ENCODE peak calls at places on chromosomes 7 and 10, in five cellular contexts. K is psoas muscle, A is pancreas, R is fibroblast of lung, L is upper lobe of right lung. P is an unnamed sample. For H3K36me3, the result is how much of the 10 kb centered on the place peaks cover.

GRCh38 chr7:76037310-76037709 is 10.5 kb downstream of the STYXL1 start:
- DNase-seq in K (peak), A (peak), L (no peak), R (peak), P (no peak)

GRCh38 chr7:2833087-2833910 is 10.8 kb downstream of the GNA12 start:
- DNase-seq in R (no peak), A (no peak), L (no peak), K (no peak), P (no peak)

GRCh38 chr10:31549936-31550335 is 230.9 kb downstream of the ZEB1 start:
- DNase-seq in L (no peak), A (no peak), K (no peak), R (no peak), P (no peak)

GRCh38 chr7:40680657-40681056 is 545.9 kb downstream of the SUGCT start:
- DNase-seq in A (no peak), K (no peak), L (no peak), R (no peak), P (no peak)

GRCh38 chr10:4941540-4942330 is 21.5 kb upstream of the AKR1C1 start:
- DNase-seq in A (no peak), K (no peak), L (no peak), R (peak), P (no peak)

GRCh38 chr10:50554995-50555568 is 68.7 kb downstream of the SGMS1 start:
- DNase-seq in L (no peak), K (no peak), A (no peak), R (peak), P (no peak)

GRCh38 chr10:26423722-26424121 is 14.4 kb upstream of the APBB1IP start:
- DNase-seq in K (no peak), R (no peak), A (no peak), L (no peak), P (no peak)

GRCh38 chr7:142629588-142630260 is 119.5 kb upstream of the PRSS1 start:
- DNase-seq in R (peak), L (no peak), A (no peak), K (no peak), P (no peak)

GRCh38 chr10:59580257-59580863 is 129.3 kb downstream of the SLC16A9 start:
- DNase-seq in L (no peak), A (no peak), R (peak), K (no peak), P (no peak)

GRCh38 chr7:24617957-24618616 is 44.8 kb downstream of the PALS2 start:
- DNase-seq in K (no peak), R (no peak), A (peak), L (no peak), P (no peak)

GRCh38 chr10:121823993-121824463 is 103.8 kb downstream of the ATE1 start:
- DNase-seq in K (no peak), A (no peak), R (peak), L (no peak), P (no peak)

GRCh38 chr10:49594594-49594993 is 15.5 kb upstream of the SLC18A3 start:
- DNase-seq in L (no peak), R (peak), K (no peak), A (no peak), P (peak)

GRCh38 chr7:2336626-2337025 is 18.0 kb upstream of the EIF3B start:
- DNase-seq in K (no peak), A (no peak), L (no peak), R (no peak), P (no peak)

GRCh38 chr10:120453319-120453718 is 3.7 kb upstream of the PLPP4 start:
- DNase-seq in L (no peak), R (no peak), A (no peak), K (no peak), P (no peak)

GRCh38 chr7:87047-87446 is 105.3 kb upstream of the FAM20C start:
- DNase-seq in A (peak), L (no peak), R (peak), K (no peak), P (no peak)

GRCh38 chr7:84044834-84045233 is 149.8 kb downstream of the SEMA3A start:
- DNase-seq in A (no peak), R (no peak), K (no peak), L (no peak), P (no peak)

GRCh38 chr7:106423836-106424475 is 139.2 kb upstream of the NAMPT start:
- DNase-seq in A (no peak), R (no peak), K (no peak), L (no peak), P (no peak)
- TF ChIP-seq CTCF in A (no peak), R (no peak), K (no peak), L (no peak), P (no peak)

GRCh38 chr7:36208406-36208805 is 55.4 kb downstream of the EEPD1 start:
- DNase-seq in K (no peak), R (peak), A (no peak), L (no peak), P (no peak)
- H3K27ac ChIP-seq in K (peak), R (no peak), A (no peak), L (no peak), P (no peak)

DNA sequence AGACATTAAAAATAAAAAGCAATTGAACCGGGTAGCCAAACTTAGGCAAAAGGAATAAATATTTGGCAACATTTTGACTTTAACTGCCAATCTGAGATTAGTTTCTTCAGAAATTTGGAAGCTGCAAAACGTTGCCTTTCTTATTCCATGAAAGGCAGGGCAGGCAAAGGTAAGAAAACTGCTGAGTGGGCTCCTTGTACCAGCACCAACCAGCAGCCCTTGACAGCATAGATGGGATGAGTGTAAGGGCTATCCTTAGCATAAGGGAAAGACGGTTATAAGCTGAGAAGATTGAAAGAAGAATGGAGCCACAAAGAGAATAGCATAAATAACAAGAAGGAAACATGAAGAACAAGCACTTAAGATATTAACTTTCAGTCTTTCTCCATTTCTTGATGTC is 28.6 kb downstream of the AP3M1 start:
- DNase-seq in A (no peak), R (no peak), L (no peak), K (no peak), P (no peak)
- H3K36me3 ChIP-seq in A (under half), R (under half), L (half or more), K (half or more), P (half or more)

GRCh38 chr10:95458014-95458413 is 103.2 kb downstream of the SORBS1 start:
- DNase-seq in A (no peak), R (no peak), K (no peak), L (no peak), P (no peak)

GRCh38 chr10:95454356-95454755 is 106.8 kb downstream of the SORBS1 start:
- DNase-seq in L (no peak), K (no peak), R (no peak), A (no peak), P (no peak)

GRCh38 chr10:95457319-95457886 is 103.8 kb downstream of the SORBS1 start:
- DNase-seq in R (peak), K (no peak), L (no peak), A (no peak), P (no peak)

GRCh38 chr10:95454940-95455339 is 106.2 kb downstream of the SORBS1 start:
- DNase-seq in L (no peak), R (no peak), K (no peak), A (no peak), P (no peak)

DNA sequence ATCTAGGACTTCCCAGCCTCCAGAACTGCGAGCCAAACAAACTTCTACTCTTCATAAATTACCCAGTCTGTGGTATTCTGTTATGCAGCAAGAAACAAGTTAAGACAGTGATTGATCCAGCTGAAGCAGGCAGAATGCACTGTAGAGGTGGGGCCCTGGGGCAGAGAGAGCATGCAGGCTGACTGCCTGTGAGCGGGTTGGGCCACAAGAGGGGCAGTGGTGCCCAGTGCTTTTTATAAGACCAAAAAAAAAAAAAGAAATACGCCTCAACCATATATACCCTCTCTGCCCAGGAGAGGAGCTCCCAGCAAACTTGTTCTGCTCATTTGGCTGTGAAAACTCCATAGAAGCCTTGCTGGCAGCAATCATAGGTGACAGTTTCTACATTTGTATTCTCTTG is 104.7 kb downstream of the SORBS1 start:
- DNase-seq in A (no peak), R (no peak), K (no peak), L (no peak), P (no peak)
- TF ChIP-seq CTCF in A (no peak), R (no peak), K (no peak), L (no peak), P (no peak)

GRCh38 chr10:101235766-101236165 is 6.5 kb upstream of the LBX1 start:
- DNase-seq in R (no peak), L (no peak), A (no peak), K (no peak), P (no peak)
- H3K27ac ChIP-seq in R (no peak), L (no peak), A (no peak), K (no peak), P (no peak)

GRCh38 chr7:107902381-107902780 is 11.4 kb downstream of the DLD start:
- DNase-seq in A (no peak), L (no peak), R (peak), K (no peak), P (no peak)

GRCh38 chr7:107909445-107909844 is 18.5 kb downstream of the DLD start:
- DNase-seq in K (no peak), L (no peak), R (no peak), A (no peak), P (no peak)

GRCh38 chr7:107911981-107912380 is 21.0 kb downstream of the DLD start:
- DNase-seq in L (no peak), K (no peak), A (no peak), R (no peak), P (no peak)

DNA sequence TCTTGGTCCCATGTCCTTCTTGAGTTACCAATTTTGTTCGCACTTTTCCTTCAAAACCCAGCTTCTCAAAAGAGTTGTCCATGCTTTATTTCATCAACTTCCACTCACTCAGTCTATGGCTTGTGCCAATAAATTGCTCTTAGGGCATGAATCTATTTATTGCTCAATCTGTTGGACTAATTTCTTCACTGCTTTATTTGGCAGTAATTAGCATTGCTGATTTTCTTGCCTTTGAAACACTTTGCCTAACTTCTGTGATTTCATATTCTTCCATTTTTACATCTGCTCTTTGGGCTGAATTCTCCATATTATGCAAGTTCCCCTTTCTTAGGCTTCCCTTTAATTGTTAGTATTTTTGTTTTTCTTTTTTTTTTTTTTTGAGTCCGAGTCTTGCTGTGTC is 16.8 kb downstream of the DLD start:
- DNase-seq in L (no peak), R (no peak), K (no peak), A (no peak), P (no peak)
- H3K36me3 ChIP-seq in L (half or more), R (under half), K (half or more), A (under half), P (half or more)

GRCh38 chr7:117401293-117402002 is 25.8 kb downstream of the ASZ1 start:
- DNase-seq in R (no peak), A (no peak), K (no peak), L (no peak), P (no peak)
- TF ChIP-seq CTCF in R (peak), A (no peak), K (no peak), L (peak), P (no peak)

GRCh38 chr7:27843584-27844305 is 103.8 kb downstream of the TAX1BP1 start:
- DNase-seq in R (no peak), K (no peak), L (no peak), A (no peak), P (no peak)

GRCh38 chr7:27842851-27843250 is 102.9 kb downstream of the TAX1BP1 start:
- DNase-seq in L (no peak), R (no peak), K (no peak), A (no peak), P (no peak)

GRCh38 chr7:27840760-27841364 is 100.9 kb downstream of the TAX1BP1 start:
- DNase-seq in A (no peak), L (no peak), R (no peak), K (no peak), P (no peak)

GRCh38 chr7:27840314-27840713 is 100.4 kb downstream of the TAX1BP1 start:
- DNase-seq in R (no peak), A (no peak), L (no peak), K (no peak), P (no peak)

GRCh38 chr7:27842094-27842493 is 102.1 kb downstream of the TAX1BP1 start:
- DNase-seq in L (no peak), R (no peak), A (no peak), K (no peak), P (no peak)
- H3K27ac ChIP-seq in L (no peak), R (no peak), A (no peak), K (no peak), P (no peak)

GRCh38 chr10:97020452-97021400 is 165.0 kb downstream of the SLIT1 start:
- DNase-seq in K (no peak), A (peak), R (no peak), L (no peak), P (no peak)

GRCh38 chr10:97024181-97025073 is 161.3 kb downstream of the SLIT1 start:
- DNase-seq in L (no peak), R (peak), K (peak), A (no peak), P (no peak)

GRCh38 chr10:97025613-97026242 is 160.0 kb downstream of the SLIT1 start:
- DNase-seq in K (peak), L (no peak), A (no peak), R (peak), P (peak)

GRCh38 chr10:97022616-97023015 is 163.1 kb downstream of the SLIT1 start:
- DNase-seq in A (no peak), K (no peak), R (no peak), L (no peak), P (no peak)

DNA sequence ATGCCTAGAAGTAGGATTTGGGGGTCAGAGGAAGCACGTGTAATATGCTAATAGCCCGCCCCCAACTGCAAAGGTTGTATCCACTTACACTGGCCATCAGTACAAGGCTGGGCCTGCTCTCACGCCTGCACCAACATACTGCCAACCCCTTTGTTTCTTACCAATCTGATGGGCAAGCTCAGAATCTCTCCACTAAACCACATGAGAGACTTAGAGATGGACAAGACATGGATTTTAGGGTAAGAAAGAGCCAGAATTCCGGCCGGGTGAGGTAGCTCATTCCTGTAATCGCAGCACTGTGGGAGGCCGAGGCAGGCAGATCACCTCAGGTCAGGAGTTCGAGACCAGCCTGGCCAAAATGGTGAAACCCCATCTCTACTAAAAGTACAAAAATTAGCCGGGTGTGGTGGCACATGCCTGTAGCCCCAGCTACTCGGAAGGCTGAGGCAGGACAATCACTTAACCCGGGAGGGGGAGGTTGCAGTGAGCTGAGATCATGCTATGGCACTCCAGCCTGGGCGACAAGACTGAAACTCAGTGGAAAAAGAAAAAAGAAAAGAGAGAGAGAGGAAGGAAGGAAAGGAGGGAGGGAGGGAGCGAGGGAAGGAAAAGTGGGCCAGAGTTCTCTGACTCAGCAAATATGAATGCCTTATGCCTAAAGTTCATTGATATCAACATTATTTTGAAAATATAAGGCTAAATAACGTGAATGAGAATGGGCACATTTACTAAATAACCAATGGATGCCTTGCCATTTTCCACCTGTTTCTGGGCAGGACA is 162.2 kb downstream of the SLIT1 start:
- DNase-seq in K (no peak), L (no peak), A (no peak), R (peak), P (no peak)
- H3K36me3 ChIP-seq in K (under half), L (under half), A (under half), R (under half), P (under half)